ENCODE peak calls at places on chromosomes 13 and 19, in seven cellular contexts. G, W, M, Q, T, Y and E are unnamed samples.
A peak's percentile ranks its signal among the peaks of the same experiment; 100 is the strongest.

GRCh38 chr13:23718916-23719470 is 148.8 kb downstream of the TNFRSF19 start:
- DNase-seq in G (no peak), W (no peak), M (no peak), Q (no peak), T (no peak), Y (no peak), E (no peak)

GRCh38 chr13:32695602-32696250 is 109.5 kb downstream of the PDS5B start:
- DNase-seq in G (no peak), W (no peak), M (no peak), Q (no peak), T (no peak), Y (no peak), E (no peak)

GRCh38 chr13:28313579-28313978 is 175.2 kb downstream of the PAN3 start:
- DNase-seq in G (no peak), W (no peak), M (peak; percentile 44), Q (peak; percentile 82), T (no peak), Y (peak; percentile 27), E (no peak)

GRCh38 chr19:34480971-34481821 is at the start of gene WTIP:
- DNase-seq in G (peak; percentile 80), W (peak; percentile 84), M (peak; percentile 67), Q (peak; percentile 89), T (peak; percentile 66), Y (peak; percentile 88), E (peak; percentile 74)

GRCh38 chr13:64529874-64530485 is 2700.2 kb downstream of the PCDH9 start:
- DNase-seq in G (no peak), W (no peak), M (no peak), Q (peak; percentile 73), T (no peak), Y (peak; percentile 64), E (peak; percentile 40)

GRCh38 chr19:6521718-6522646 is 8.8 kb upstream of the TNFSF9 start:
- DNase-seq in G (no peak), W (no peak), M (no peak), Q (peak; percentile 12), T (no peak), Y (peak; percentile 27), E (no peak)

GRCh38 chr19:7888145-7888825 is at the start of gene LRRC8E:
- DNase-seq in G (peak; percentile 53), W (no peak), M (peak; percentile 60), Q (peak; percentile 92), T (no peak), Y (peak; percentile 76), E (peak; percentile 89)

GRCh38 chr19:6242677-6243076 is 37.1 kb downstream of the MLLT1 start:
- DNase-seq in G (no peak), W (no peak), M (no peak), Q (no peak), T (no peak), Y (no peak), E (no peak)

GRCh38 chr19:55305491-55305890 is 19.6 kb downstream of the TMEM150B start:
- DNase-seq in G (no peak), W (no peak), M (no peak), Q (peak; percentile 88), T (no peak), Y (peak; percentile 67), E (peak; percentile 69)

GRCh38 chr19:51460164-51460992 is 2.1 kb upstream of the SIGLEC8 start:
- DNase-seq in G (no peak), W (no peak), M (no peak), Q (peak; percentile 77), T (no peak), Y (peak; percentile 26), E (peak; percentile 47)

GRCh38 chr19:16773259-16773658 is 53.6 kb downstream of the NWD1 start:
- DNase-seq in G (no peak), W (no peak), M (no peak), Q (no peak), T (no peak), Y (no peak), E (no peak)

GRCh38 chr13:51729853-51730553 is 74.0 kb downstream of the DHRS12 start:
- DNase-seq in G (peak; percentile 60), W (no peak), M (peak; percentile 85), Q (no peak), T (peak; percentile 57), Y (peak; percentile 39), E (no peak)

GRCh38 chr19:36838784-36839324 is 667 bp upstream of the ZNF790 start:
- DNase-seq in G (no peak), W (no peak), M (no peak), Q (no peak), T (no peak), Y (no peak), E (no peak)

GRCh38 chr13:99657848-99658265 is 156.6 kb downstream of the TM9SF2 start:
- DNase-seq in G (no peak), W (peak; percentile 31), M (no peak), Q (peak; percentile 73), T (no peak), Y (peak; percentile 65), E (peak; percentile 68)

GRCh38 chr19:5448374-5448773 is 6.8 kb upstream of the ZNRF4 start:
- DNase-seq in G (no peak), W (no peak), M (no peak), Q (no peak), T (no peak), Y (no peak), E (no peak)

GRCh38 chr19:29524912-29525870 is 603 bp upstream of the VSTM2B start:
- DNase-seq in G (no peak), W (peak; percentile 8), M (no peak), Q (peak; percentile 80), T (no peak), Y (peak; percentile 20), E (peak; percentile 66)